ENCODE peak calls at places on chromosomes 11 and 22, in seven cellular contexts. Z, G, D, H, K, T and M are unnamed samples.

GRCh38 chr11:47398011-47398410 is 10.4 kb upstream of the SLC39A13 start:
- DNase-seq in Z (no peak), G (no peak), D (no peak), H (no peak), K (peak), T (no peak), M (no peak)

GRCh38 chr11:11843233-11843632 is 1.5 kb downstream of the USP47 start:
- DNase-seq in Z (peak), G (no peak), D (no peak), H (no peak), K (no peak), T (no peak), M (peak)

GRCh38 chr11:7600205-7600775 is 73.0 kb downstream of the CYB5R2 start:
- DNase-seq in Z (no peak), G (peak), D (peak), H (no peak), K (peak), T (no peak), M (peak)

GRCh38 chr11:95487391-95487790 is 256.4 kb upstream of the SESN3 start:
- DNase-seq in Z (peak), G (no peak), D (no peak), H (peak), K (no peak), T (no peak), M (no peak)

GRCh38 chr11:109326781-109327180 is 95.2 kb upstream of the C11orf87 start:
- DNase-seq in Z (no peak), G (no peak), D (no peak), H (no peak), K (no peak), T (no peak), M (no peak)

GRCh38 chr11:94739331-94739730 is 28.8 kb upstream of the AMOTL1 start:
- DNase-seq in Z (no peak), G (no peak), D (no peak), H (no peak), K (no peak), T (no peak), M (no peak)

GRCh38 chr11:1387521-1387920 is 2.2 kb upstream of the BRSK2 start:
- DNase-seq in Z (no peak), G (no peak), D (no peak), H (no peak), K (peak), T (no peak), M (no peak)

GRCh38 chr11:118002010-118002540 is 15.9 kb downstream of the IL10RA start:
- DNase-seq in Z (no peak), G (peak), D (no peak), H (no peak), K (no peak), T (no peak), M (no peak)

GRCh38 chr22:49499433-49500075 is 328.1 kb downstream of the BRD1 start:
- DNase-seq in Z (no peak), G (peak), D (no peak), H (no peak), K (no peak), T (no peak), M (no peak)

GRCh38 chr11:78203184-78203583 is 14.5 kb downstream of the USP35 start:
- DNase-seq in Z (no peak), G (no peak), D (no peak), H (no peak), K (no peak), T (no peak), M (no peak)

GRCh38 chr22:35489225-35489624 is 51.4 kb upstream of the RASD2 start:
- DNase-seq in Z (no peak), G (no peak), D (no peak), H (no peak), K (no peak), T (peak), M (no peak)

GRCh38 chr11:66976048-66976467 is 954 bp downstream of the C11orf86 start:
- DNase-seq in Z (no peak), G (no peak), D (no peak), H (no peak), K (no peak), T (peak), M (no peak)

GRCh38 chr11:2904153-2905052 is 18.8 kb upstream of the CDKN1C start:
- DNase-seq in Z (no peak), G (no peak), D (no peak), H (no peak), K (no peak), T (no peak), M (no peak)

GRCh38 chr22:33919591-33920501 is at the start of gene LARGE1:
- DNase-seq in Z (peak), G (peak), D (no peak), H (peak), K (peak), T (peak), M (no peak)

GRCh38 chr22:28246392-28246791 is 327.3 kb upstream of the PITPNB start:
- DNase-seq in Z (no peak), G (no peak), D (no peak), H (no peak), K (no peak), T (no peak), M (peak)

GRCh38 chr22:32164084-32164894 is 5.2 kb upstream of the C22orf42 start:
- DNase-seq in Z (no peak), G (no peak), D (no peak), H (no peak), K (no peak), T (no peak), M (no peak)

GRCh38 chr11:46248270-46249102 is 29.0 kb upstream of the CREB3L1 start:
- DNase-seq in Z (no peak), G (no peak), D (no peak), H (no peak), K (no peak), T (no peak), M (peak)

GRCh38 chr11:46247090-46247489 is 30.4 kb upstream of the CREB3L1 start:
- DNase-seq in Z (no peak), G (no peak), D (no peak), H (no peak), K (no peak), T (no peak), M (no peak)

GRCh38 chr11:46246514-46246913 is 30.9 kb upstream of the CREB3L1 start:
- DNase-seq in Z (no peak), G (no peak), D (no peak), H (no peak), K (no peak), T (no peak), M (no peak)

GRCh38 chr11:46249103-46249942 is 28.1 kb upstream of the CREB3L1 start:
- DNase-seq in Z (peak), G (no peak), D (no peak), H (no peak), K (no peak), T (no peak), M (no peak)

DNA sequence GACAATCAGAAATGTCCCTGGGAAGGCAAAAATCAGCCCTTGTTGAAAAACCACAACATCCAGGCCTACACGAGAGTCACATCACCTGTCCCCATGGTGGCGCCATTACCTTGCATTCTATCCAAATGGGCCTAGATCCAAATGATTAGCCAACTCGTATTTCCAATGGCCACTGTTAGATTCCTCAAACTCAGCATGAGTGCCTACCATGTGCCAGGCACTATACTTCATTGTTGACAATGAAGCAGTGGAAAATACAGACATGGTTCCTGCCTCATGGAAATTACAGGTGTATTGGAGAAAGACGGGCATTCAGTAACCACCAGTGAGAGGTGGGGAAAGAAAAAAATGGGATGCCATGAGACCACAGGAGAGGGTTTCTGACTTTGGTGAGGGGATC is 29.8 kb upstream of the CREB3L1 start:
- DNase-seq in Z (peak), G (no peak), D (no peak), H (no peak), K (no peak), T (no peak), M (no peak)
- TF ChIP-seq CTCF in Z (peak), G (no peak), D (peak), H (peak), K (no peak), T (no peak), M (peak)

GRCh38 chr11:65477271-65478029 is 21.4 kb upstream of the MALAT1 start:
- DNase-seq in Z (peak), G (peak), D (peak), H (peak), K (peak), T (peak), M (peak)

GRCh38 chr11:65482306-65482850 is 16.5 kb upstream of the MALAT1 start:
- DNase-seq in Z (no peak), G (no peak), D (no peak), H (no peak), K (no peak), T (no peak), M (no peak)

GRCh38 chr11:65476632-65477270 is 22.1 kb upstream of the MALAT1 start:
- DNase-seq in Z (no peak), G (peak), D (no peak), H (no peak), K (peak), T (no peak), M (no peak)

GRCh38 chr11:65478411-65479183 is 20.2 kb upstream of the MALAT1 start:
- DNase-seq in Z (no peak), G (peak), D (no peak), H (no peak), K (peak), T (no peak), M (no peak)

DNA sequence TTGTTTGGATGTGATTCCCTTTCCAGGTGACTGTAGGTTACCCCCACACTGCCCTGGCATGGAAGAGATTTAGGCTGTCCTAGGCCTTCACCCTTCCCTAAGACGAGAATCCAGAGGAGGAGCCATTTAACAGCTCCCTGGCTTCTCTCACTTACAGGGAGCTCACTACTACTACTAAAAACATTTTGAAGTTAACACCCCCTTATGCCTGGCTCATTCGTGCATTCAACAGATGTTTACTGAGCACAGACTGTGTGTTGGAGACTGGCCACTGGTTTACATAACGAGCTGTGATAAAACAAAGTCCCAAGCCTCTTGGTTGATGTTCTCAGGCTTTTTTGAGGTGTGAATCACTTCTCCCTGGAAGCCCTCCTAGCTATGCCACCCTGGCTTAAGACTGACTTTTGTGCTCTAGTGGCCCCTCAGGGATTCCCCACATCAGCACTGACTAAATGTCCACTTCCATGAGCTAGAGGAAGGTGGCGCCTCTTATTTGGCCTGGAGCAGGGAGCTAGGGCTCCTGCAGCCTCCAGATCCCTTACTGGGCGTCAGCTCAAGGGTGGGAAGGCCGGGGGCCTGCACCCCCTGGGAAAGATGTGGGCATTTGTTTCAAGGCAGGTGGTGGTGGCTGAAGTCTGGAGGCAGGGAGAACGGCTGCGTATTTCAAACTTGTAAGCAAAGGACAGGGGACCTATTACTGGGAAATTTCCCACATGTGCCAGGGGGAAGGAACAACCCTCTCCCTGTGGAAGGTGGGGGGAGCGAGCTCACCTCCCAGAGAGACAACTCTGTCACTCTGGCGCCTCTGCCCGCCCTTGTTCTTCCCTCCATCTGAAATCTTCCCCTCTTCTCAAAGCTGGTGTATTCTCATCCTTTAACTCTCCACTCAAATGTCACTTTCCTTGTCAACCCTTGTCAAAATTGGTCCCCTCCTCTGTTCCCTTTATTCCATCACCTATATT is 19.4 kb upstream of the MALAT1 start:
- DNase-seq in Z (no peak), G (peak), D (no peak), H (no peak), K (peak), T (peak), M (peak)
- TF ChIP-seq CTCF in Z (peak), G (no peak), D (peak), H (peak), K (peak), T (no peak), M (peak)

GRCh38 chr11:73314121-73314948 is 6.3 kb downstream of the ARHGEF17 start:
- DNase-seq in Z (peak), G (no peak), D (no peak), H (no peak), K (peak), T (no peak), M (peak)
- TF ChIP-seq CTCF in Z (no peak), G (no peak), D (no peak), H (peak), K (no peak), T (no peak), M (peak)

GRCh38 chr11:69540118-69541000 is 58.9 kb downstream of the LINC01488 start:
- DNase-seq in Z (no peak), G (no peak), D (no peak), H (no peak), K (peak), T (no peak), M (no peak)
- TF ChIP-seq CTCF in Z (no peak), G (no peak), D (no peak), H (no peak), K (peak), T (no peak), M (no peak)